ENCODE peak calls at places on chromosomes 3 and 15, in four cellular contexts. K is Daoy, F is amniotic epithelial cell, J is fibroblast of the conjunctiva. P is an unnamed sample.

GRCh38 chr3:155352900-155353490 is 59.5 kb upstream of the STRIT1 start:
- DNase-seq in K (no peak), J (peak), F (peak), P (no peak)

GRCh38 chr3:15886521-15886920 is 88.7 kb upstream of the ANKRD28 start:
- DNase-seq in K (no peak), J (no peak), F (no peak), P (no peak)

GRCh38 chr15:48778338-48778730 is 32.5 kb downstream of the CEP152 start:
- DNase-seq in K (no peak), J (no peak), F (peak), P (no peak)

GRCh38 chr3:108488631-108489030 is 21.8 kb downstream of the MYH15 start:
- DNase-seq in J (no peak), K (peak), F (peak), P (no peak)

GRCh38 chr3:98039322-98040024 is 4.4 kb upstream of the GABRR3 start:
- DNase-seq in F (peak), K (peak), J (peak), P (peak)

GRCh38 chr3:16064660-16065414 is 109.6 kb upstream of the GALNT15 start:
- DNase-seq in F (peak), J (peak), K (peak), P (peak)

GRCh38 chr15:31267161-31268107 is 59.2 kb upstream of the KLF13 start:
- DNase-seq in F (no peak), K (no peak), J (no peak), P (no peak)

GRCh38 chr3:138359137-138359536 is 10.8 kb downstream of the MRAS start:
- DNase-seq in J (no peak), F (no peak), K (no peak), P (no peak)

GRCh38 chr3:23926736-23927135 is 9.8 kb downstream of the RPL15 start:
- DNase-seq in J (no peak), F (no peak), K (no peak), P (no peak)

GRCh38 chr3:61561374-61562041 is at the start of gene PTPRG:
- DNase-seq in K (peak), F (peak), J (peak), P (peak)

GRCh38 chr3:197472151-197472550 is 83.6 kb downstream of the BDH1 start:
- DNase-seq in F (no peak), K (no peak), J (no peak), P (no peak)

GRCh38 chr15:88465633-88466219 is 1.5 kb downstream of the MRPL46 start:
- DNase-seq in K (peak), J (peak), F (peak), P (no peak)

GRCh38 chr15:51172190-51172589 is 77.5 kb upstream of the TNFAIP8L3 start:
- DNase-seq in F (no peak), J (peak), K (no peak), P (no peak)

GRCh38 chr3:71815676-71816075 is 30.7 kb upstream of the PROK2 start:
- DNase-seq in J (no peak), F (no peak), K (no peak), P (no peak)

GRCh38 chr15:90917569-90917968 is 14.5 kb downstream of the MAN2A2 start:
- DNase-seq in K (no peak), F (no peak), J (no peak), P (no peak)

GRCh38 chr3:98954806-98955205 is 53.3 kb upstream of the DCBLD2 start:
- DNase-seq in F (no peak), J (no peak), K (peak), P (peak)

GRCh38 chr3:13352621-13353131 is 67.4 kb downstream of the NUP210 start:
- DNase-seq in F (no peak), J (no peak), K (peak), P (no peak)

GRCh38 chr3:155876537-155876936 is 6.1 kb downstream of the GMPS start:
- DNase-seq in F (no peak), J (no peak), K (no peak), P (no peak)

GRCh38 chr3:106635271-106635670 is 742.0 kb upstream of the CCDC54 start:
- DNase-seq in F (peak), J (peak), K (peak), P (no peak)

GRCh38 chr3:179200790-179201189 is 50.1 kb downstream of the KCNMB3 start:
- DNase-seq in K (no peak), J (no peak), F (no peak), P (no peak)

GRCh38 chr3:184419171-184419570 is 39.3 kb downstream of the CHRD start:
- DNase-seq in J (no peak), K (no peak), F (no peak), P (no peak)

GRCh38 chr3:126523745-126524428 is at the start of gene CHST13:
- DNase-seq in J (no peak), K (peak), F (peak), P (no peak)

GRCh38 chr3:171462224-171462623 is 2.0 kb upstream of the TNIK start:
- DNase-seq in J (no peak), F (no peak), K (peak), P (no peak)

GRCh38 chr3:64143399-64144130 is 81.7 kb downstream of the PRICKLE2 start:
- DNase-seq in K (peak), F (peak), J (no peak), P (no peak)

GRCh38 chr3:70298385-70298784 is 14.1 kb downstream of the MDFIC2 start:
- DNase-seq in F (peak), K (no peak), J (no peak), P (no peak)

GRCh38 chr3:171614318-171614967 is 154.2 kb upstream of the TNIK start:
- DNase-seq in K (peak), J (no peak), F (peak), P (no peak)

GRCh38 chr3:20809356-20809755 is 623.4 kb upstream of the SGO1 start:
- DNase-seq in F (no peak), K (no peak), J (no peak), P (no peak)

GRCh38 chr3:69086133-69086722 is 1.5 kb downstream of the ARL6IP5 start:
- DNase-seq in J (peak), F (peak), K (peak), P (peak)

GRCh38 chr3:150117076-150117475 is 146.4 kb upstream of the PFN2 start:
- DNase-seq in J (no peak), F (no peak), K (no peak), P (no peak)

GRCh38 chr3:13647314-13648059 is 98.6 kb downstream of the FBLN2 start:
- DNase-seq in F (no peak), K (peak), J (no peak), P (no peak)

P was measured in HFF-Myc.